ENCODE peak calls at places on chromosomes 7 and 10, in five cellular contexts. One of them, this sample, is unnamed.

GRCh38 chr7:23604296-23604640 is 7.1 kb downstream of the CCDC126 start:
- DNase-seq in transverse colon: no peak
- DNase-seq in GM12865: no peak
- DNase-seq in psoas muscle: no peak
- DNase-seq in lung: no peak
- DNase-seq in this sample: no peak

GRCh38 chr10:115503546-115503945 is 410.4 kb downstream of the ATRNL1 start:
- DNase-seq in transverse colon: no peak
- DNase-seq in GM12865: no peak
- DNase-seq in psoas muscle: no peak
- DNase-seq in lung: no peak
- DNase-seq in this sample: no peak

GRCh38 chr7:100897111-100897608 is 1.5 kb upstream of the ACHE start:
- DNase-seq in transverse colon: peak
- DNase-seq in GM12865: no peak
- DNase-seq in psoas muscle: peak
- DNase-seq in lung: no peak
- DNase-seq in this sample: no peak

GRCh38 chr7:31695856-31696255 is 8.8 kb downstream of the PPP1R17 start:
- DNase-seq in transverse colon: no peak
- DNase-seq in GM12865: peak
- DNase-seq in psoas muscle: no peak
- DNase-seq in lung: no peak
- DNase-seq in this sample: peak

GRCh38 chr7:151560243-151560642 is 40.5 kb upstream of the RHEB start:
- DNase-seq in transverse colon: no peak
- DNase-seq in GM12865: no peak
- DNase-seq in psoas muscle: no peak
- DNase-seq in lung: no peak
- DNase-seq in this sample: no peak

GRCh38 chr10:122140941-122141623 is 130.0 kb upstream of the BTBD16 start:
- DNase-seq in transverse colon: peak
- DNase-seq in GM12865: no peak
- DNase-seq in psoas muscle: peak
- DNase-seq in lung: peak
- DNase-seq in this sample: peak

GRCh38 chr7:87876759-87877234 is 504 bp downstream of the DBF4 start:
- DNase-seq in transverse colon: peak
- DNase-seq in GM12865: peak
- DNase-seq in psoas muscle: peak
- DNase-seq in lung: peak
- DNase-seq in this sample: peak

GRCh38 chr7:83819911-83820310 is 171.0 kb upstream of the SEMA3E start:
- DNase-seq in transverse colon: no peak
- DNase-seq in GM12865: no peak
- DNase-seq in psoas muscle: no peak
- DNase-seq in lung: no peak
- DNase-seq in this sample: no peak

GRCh38 chr7:156903232-156903909 is 10.4 kb upstream of the LMBR1 start:
- DNase-seq in transverse colon: no peak
- DNase-seq in GM12865: no peak
- DNase-seq in psoas muscle: peak
- DNase-seq in lung: no peak
- DNase-seq in this sample: no peak

GRCh38 chr7:43092819-43093218 is 19.6 kb upstream of the HECW1 start:
- DNase-seq in transverse colon: no peak
- DNase-seq in GM12865: no peak
- DNase-seq in psoas muscle: no peak
- DNase-seq in lung: no peak
- DNase-seq in this sample: no peak

GRCh38 chr10:35574924-35575352 is 30.2 kb upstream of the GJD4 start:
- DNase-seq in transverse colon: no peak
- DNase-seq in GM12865: no peak
- DNase-seq in psoas muscle: no peak
- DNase-seq in lung: no peak
- DNase-seq in this sample: no peak

GRCh38 chr7:112566392-112567324 is 85.9 kb downstream of the LSMEM1 start:
- DNase-seq in transverse colon: peak
- DNase-seq in GM12865: no peak
- DNase-seq in psoas muscle: no peak
- DNase-seq in lung: no peak
- DNase-seq in this sample: no peak

GRCh38 chr7:131792311-131792710 is 235.9 kb upstream of the PODXL start:
- DNase-seq in transverse colon: no peak
- DNase-seq in GM12865: no peak
- DNase-seq in psoas muscle: no peak
- DNase-seq in lung: no peak
- DNase-seq in this sample: no peak

GRCh38 chr10:93859049-93859655 is 34.6 kb upstream of the SLC35G1 start:
- DNase-seq in transverse colon: no peak
- DNase-seq in GM12865: peak
- DNase-seq in psoas muscle: no peak
- DNase-seq in lung: no peak
- DNase-seq in this sample: no peak

GRCh38 chr7:16604054-16604453 is 41.5 kb downstream of the ANKMY2 start:
- DNase-seq in transverse colon: no peak
- DNase-seq in GM12865: no peak
- DNase-seq in psoas muscle: no peak
- DNase-seq in lung: no peak
- DNase-seq in this sample: no peak

GRCh38 chr7:50393076-50393475 is 57.1 kb downstream of the FIGNL1 start:
- DNase-seq in transverse colon: no peak
- DNase-seq in GM12865: no peak
- DNase-seq in psoas muscle: no peak
- DNase-seq in lung: no peak
- DNase-seq in this sample: no peak

GRCh38 chr7:80542398-80542797 is 30.5 kb upstream of the GNAT3 start:
- DNase-seq in transverse colon: no peak
- DNase-seq in GM12865: no peak
- DNase-seq in psoas muscle: no peak
- DNase-seq in lung: no peak
- DNase-seq in this sample: no peak

GRCh38 chr7:121302214-121302745 is 26.5 kb upstream of the WNT16 start:
- DNase-seq in transverse colon: no peak
- DNase-seq in GM12865: peak
- DNase-seq in psoas muscle: no peak
- DNase-seq in lung: no peak
- DNase-seq in this sample: no peak

GRCh38 chr10:15571570-15571969 is 148.2 kb downstream of the ITGA8 start:
- DNase-seq in transverse colon: no peak
- DNase-seq in GM12865: no peak
- DNase-seq in psoas muscle: no peak
- DNase-seq in lung: no peak
- DNase-seq in this sample: peak

GRCh38 chr7:47496064-47496665 is 85.7 kb downstream of the TNS3 start:
- DNase-seq in transverse colon: no peak
- DNase-seq in GM12865: no peak
- DNase-seq in psoas muscle: no peak
- DNase-seq in lung: no peak
- DNase-seq in this sample: no peak

GRCh38 chr10:88791924-88792323 is 10.6 kb upstream of the LIPM start:
- DNase-seq in transverse colon: no peak
- DNase-seq in GM12865: peak
- DNase-seq in psoas muscle: no peak
- DNase-seq in lung: no peak
- DNase-seq in this sample: no peak

GRCh38 chr7:75879771-75880184 is 944 bp downstream of the RHBDD2 start:
- DNase-seq in transverse colon: no peak
- DNase-seq in GM12865: no peak
- DNase-seq in psoas muscle: no peak
- DNase-seq in lung: no peak
- DNase-seq in this sample: no peak

GRCh38 chr10:21393941-21394340 is 131.5 kb downstream of the SKIDA1 start:
- DNase-seq in transverse colon: no peak
- DNase-seq in GM12865: no peak
- DNase-seq in psoas muscle: no peak
- DNase-seq in lung: no peak
- DNase-seq in this sample: no peak

GRCh38 chr7:64541438-64542359 is 21.2 kb downstream of the ZNF680 start:
- DNase-seq in transverse colon: no peak
- DNase-seq in GM12865: no peak
- DNase-seq in psoas muscle: peak
- DNase-seq in lung: no peak
- DNase-seq in this sample: no peak

GRCh38 chr7:91046322-91047088 is 217.7 kb upstream of the FZD1 start:
- DNase-seq in transverse colon: no peak
- DNase-seq in GM12865: no peak
- DNase-seq in psoas muscle: no peak
- DNase-seq in lung: no peak
- DNase-seq in this sample: no peak

GRCh38 chr10:89813546-89813945 is 112.2 kb downstream of the KIF20B start:
- DNase-seq in transverse colon: no peak
- DNase-seq in GM12865: no peak
- DNase-seq in psoas muscle: no peak
- DNase-seq in lung: no peak
- DNase-seq in this sample: no peak

GRCh38 chr10:35707642-35708425 is 65.7 kb upstream of the FZD8 start:
- DNase-seq in transverse colon: no peak
- DNase-seq in GM12865: no peak
- DNase-seq in psoas muscle: no peak
- DNase-seq in lung: no peak
- DNase-seq in this sample: no peak

GRCh38 chr7:74525140-74525539 is 71.4 kb downstream of the GTF2IRD1 start:
- DNase-seq in transverse colon: no peak
- DNase-seq in GM12865: no peak
- DNase-seq in psoas muscle: no peak
- DNase-seq in lung: no peak
- DNase-seq in this sample: no peak

GRCh38 chr10:24866615-24867583 is 85.5 kb downstream of the PRTFDC1 start:
- DNase-seq in transverse colon: peak
- DNase-seq in GM12865: no peak
- DNase-seq in psoas muscle: peak
- DNase-seq in lung: no peak
- DNase-seq in this sample: peak

GRCh38 chr7:73308074-73308664 is 457 bp downstream of the NSUN5 start:
- DNase-seq in transverse colon: no peak
- DNase-seq in GM12865: peak
- DNase-seq in psoas muscle: no peak
- DNase-seq in lung: no peak
- DNase-seq in this sample: no peak

DNA sequence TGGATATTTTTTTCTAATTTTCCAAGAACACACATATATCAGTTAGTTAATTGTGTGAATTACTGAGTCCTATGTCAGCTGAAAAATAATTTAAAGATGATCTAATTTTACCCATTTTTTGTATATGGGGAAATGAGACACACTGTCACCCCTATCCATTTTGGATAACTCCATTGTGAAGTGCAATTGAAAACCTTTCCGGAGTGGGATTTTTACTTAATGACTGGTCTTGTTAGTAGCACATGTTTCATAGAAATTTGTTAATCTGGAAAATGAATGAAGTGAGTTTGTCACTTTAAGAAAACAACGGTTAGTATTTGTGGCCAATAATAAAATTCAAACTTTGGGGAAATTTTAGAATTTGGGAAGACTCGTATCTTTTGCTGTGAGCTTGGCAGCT is 2.0 kb downstream of the GARS1 start:
- DNase-seq in transverse colon: no peak
- DNase-seq in GM12865: no peak
- DNase-seq in psoas muscle: no peak
- DNase-seq in lung: no peak
- DNase-seq in this sample: no peak
- H3K4me3 ChIP-seq in transverse colon: no peak
- H3K4me3 ChIP-seq in GM12865: peak
- H3K4me3 ChIP-seq in psoas muscle: peak
- H3K4me3 ChIP-seq in lung: no peak
- H3K4me3 ChIP-seq in this sample: peak

GRCh38 chr7:106042196-106042611 is 69.9 kb downstream of the SYPL1 start:
- DNase-seq in transverse colon: no peak
- DNase-seq in GM12865: no peak
- DNase-seq in psoas muscle: no peak
- DNase-seq in lung: no peak
- DNase-seq in this sample: no peak
- H3K4me3 ChIP-seq in transverse colon: no peak
- H3K4me3 ChIP-seq in GM12865: no peak
- H3K4me3 ChIP-seq in psoas muscle: no peak
- H3K4me3 ChIP-seq in lung: no peak
- H3K4me3 ChIP-seq in this sample: no peak

DNA sequence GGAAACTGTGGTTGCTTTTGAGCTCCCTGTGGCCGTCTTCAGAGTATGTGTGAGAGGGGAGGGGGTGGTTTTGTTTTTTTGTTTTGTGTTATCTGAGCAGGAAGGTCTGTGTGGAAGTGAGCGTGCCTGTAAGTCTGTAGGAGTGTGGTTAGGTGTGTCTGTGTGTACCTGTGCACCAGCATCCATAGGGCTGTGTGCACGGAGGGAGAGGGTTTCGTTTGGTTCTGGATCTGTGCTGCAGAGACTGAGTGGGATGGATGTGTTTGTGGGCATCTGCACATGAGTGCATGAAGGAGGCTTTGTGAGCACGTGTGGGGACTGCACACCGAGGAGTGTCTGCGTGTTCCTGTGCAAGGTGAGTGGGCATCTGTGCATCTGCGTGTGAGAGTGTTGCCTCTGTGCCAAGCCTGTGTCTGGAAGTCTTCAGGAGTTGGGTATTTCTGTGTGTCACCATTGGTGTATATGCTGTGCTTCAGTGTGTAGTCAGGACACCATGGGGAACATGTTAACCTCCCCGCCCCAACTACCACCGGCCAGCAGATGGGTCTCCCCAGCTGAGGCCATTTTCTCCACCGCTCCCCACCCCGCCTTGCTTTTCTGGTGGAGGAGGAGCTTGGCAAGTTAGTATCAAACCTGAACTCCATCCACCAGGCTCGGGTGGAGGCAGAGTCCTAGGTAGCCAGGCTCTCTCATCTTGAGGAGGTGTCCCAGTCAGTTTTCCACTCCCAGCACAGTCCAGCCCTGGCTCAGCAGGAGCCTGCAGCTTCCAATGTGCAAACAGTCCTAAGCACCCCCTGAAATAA is 7.1 kb upstream of the TLX1 start:
- DNase-seq in transverse colon: no peak
- DNase-seq in GM12865: no peak
- DNase-seq in psoas muscle: no peak
- DNase-seq in lung: no peak
- DNase-seq in this sample: no peak
- H3K4me3 ChIP-seq in transverse colon: no peak
- H3K4me3 ChIP-seq in GM12865: no peak
- H3K4me3 ChIP-seq in psoas muscle: peak
- H3K4me3 ChIP-seq in lung: no peak
- H3K4me3 ChIP-seq in this sample: no peak

GRCh38 chr7:99221866-99222265 is 14.0 kb upstream of the KPNA7 start:
- DNase-seq in transverse colon: no peak
- DNase-seq in GM12865: no peak
- DNase-seq in psoas muscle: no peak
- DNase-seq in lung: no peak
- DNase-seq in this sample: no peak

GRCh38 chr7:99219185-99219767 is 11.4 kb upstream of the KPNA7 start:
- DNase-seq in transverse colon: peak
- DNase-seq in GM12865: no peak
- DNase-seq in psoas muscle: no peak
- DNase-seq in lung: no peak
- DNase-seq in this sample: no peak

GRCh38 chr7:99219985-99220384 is 12.1 kb upstream of the KPNA7 start:
- DNase-seq in transverse colon: no peak
- DNase-seq in GM12865: no peak
- DNase-seq in psoas muscle: no peak
- DNase-seq in lung: no peak
- DNase-seq in this sample: no peak

GRCh38 chr7:99229234-99229633 is 21.3 kb upstream of the KPNA7 start:
- DNase-seq in transverse colon: no peak
- DNase-seq in GM12865: no peak
- DNase-seq in psoas muscle: no peak
- DNase-seq in lung: no peak
- DNase-seq in this sample: no peak

GRCh38 chr7:99224263-99224947 is 16.5 kb upstream of the KPNA7 start:
- DNase-seq in transverse colon: peak
- DNase-seq in GM12865: peak
- DNase-seq in psoas muscle: no peak
- DNase-seq in lung: no peak
- DNase-seq in this sample: no peak
- H3K4me3 ChIP-seq in transverse colon: no peak
- H3K4me3 ChIP-seq in GM12865: no peak
- H3K4me3 ChIP-seq in psoas muscle: no peak
- H3K4me3 ChIP-seq in lung: no peak
- H3K4me3 ChIP-seq in this sample: no peak